ENCODE peak calls at places on chromosomes 16 and 17, in five cellular contexts. F, D, C, O and U are unnamed samples.

GRCh38 chr17:43456661-43457361 is 27.0 kb upstream of the DHX8 start:
- DNase-seq in O (peak; percentile 36), C (no peak), F (peak; percentile 65), D (peak; percentile 15), U (no peak)

GRCh38 chr17:29124931-29125270 is 55.3 kb downstream of the MYO18A start:
- DNase-seq in C (no peak), O (no peak), D (no peak), F (no peak), U (no peak)

GRCh38 chr16:75579435-75579834 is 13.3 kb downstream of the GABARAPL2 start:
- DNase-seq in C (no peak), D (no peak), F (no peak), O (no peak), U (no peak)

GRCh38 chr17:81336930-81337325 is 41.8 kb upstream of the SLC38A10 start:
- DNase-seq in O (no peak), F (no peak), D (no peak), C (no peak), U (no peak)

GRCh38 chr16:61579195-61579594 is 457.0 kb downstream of the CDH8 start:
- DNase-seq in C (no peak), D (no peak), O (no peak), F (no peak), U (no peak)

GRCh38 chr17:32828822-32829221 is 48.1 kb downstream of the MYO1D start:
- DNase-seq in O (no peak), F (no peak), D (no peak), C (no peak), U (no peak)

GRCh38 chr17:29048440-29049360 is 5.8 kb downstream of the PIPOX start:
- DNase-seq in D (no peak), O (no peak), C (no peak), F (no peak), U (peak; percentile 21)

GRCh38 chr16:27460663-27461482 is 58.9 kb downstream of the IL21R start:
- DNase-seq in C (no peak), F (no peak), O (no peak), D (no peak), U (no peak)

GRCh38 chr17:64377769-64378282 is 12.8 kb downstream of the PECAM1 start:
- DNase-seq in C (no peak), F (no peak), D (no peak), O (no peak), U (no peak)

GRCh38 chr16:19380316-19380715 is 37.4 kb upstream of the TMC5 start:
- DNase-seq in C (no peak), D (no peak), O (no peak), F (no peak), U (no peak)

GRCh38 chr16:2179107-2179501 is 17.3 kb downstream of the CASKIN1 start:
- DNase-seq in O (no peak), F (no peak), C (no peak), D (no peak), U (no peak)

GRCh38 chr16:72749091-72749490 is 298.8 kb downstream of the ZFHX3 start:
- DNase-seq in D (no peak), F (no peak), O (no peak), C (no peak), U (no peak)

GRCh38 chr16:76800196-76800595 is 390.8 kb upstream of the MON1B start:
- DNase-seq in O (no peak), F (no peak), D (no peak), C (no peak), U (no peak)

GRCh38 chr16:74577882-74578366 is 29.0 kb downstream of the GLG1 start:
- DNase-seq in O (peak; percentile 6), C (no peak), F (no peak), D (no peak), U (no peak)